ENCODE peak calls at places on chromosomes 6 and 20, in six cellular contexts. K is HepG2, G is A549, Q is ovary, B is transverse colon, X is stomach. S is an unnamed sample.

GRCh38 chr6:149881066-149881766 is 16.7 kb downstream of the RAET1E start:
- DNase-seq in K (no peak), G (no peak), Q (no peak), B (no peak), X (no peak), S (no peak)

GRCh38 chr6:118506071-118506638 is 41.9 kb upstream of the PLN start:
- DNase-seq in K (no peak), G (no peak), Q (no peak), B (no peak), X (no peak), S (no peak)

GRCh38 chr6:169862464-169863148 is 111.2 kb downstream of the ERMARD start:
- DNase-seq in K (no peak), G (no peak), Q (peak), B (no peak), X (peak), S (no peak)

GRCh38 chr6:87391334-87391733 is 16.4 kb upstream of the CFAP206 start:
- DNase-seq in K (peak), G (peak), Q (no peak), B (no peak), X (no peak), S (no peak)

GRCh38 chr20:2793471-2793870 is 7.0 kb downstream of the CPXM1 start:
- DNase-seq in K (no peak), G (no peak), Q (no peak), B (no peak), X (no peak), S (no peak)

GRCh38 chr20:61333484-61334108 is 81.5 kb downstream of the CDH4 start:
- DNase-seq in K (no peak), G (no peak), Q (no peak), B (no peak), X (no peak), S (peak)

GRCh38 chr6:154791561-154792317 is 58.5 kb downstream of the SCAF8 start:
- DNase-seq in K (no peak), G (no peak), Q (no peak), B (no peak), X (no peak), S (no peak)

GRCh38 chr20:2558581-2559301 is 22.4 kb downstream of the TMC2 start:
- DNase-seq in K (no peak), G (no peak), Q (no peak), B (no peak), X (no peak), S (no peak)

GRCh38 chr20:64033981-64034493 is 1.9 kb upstream of the C20orf204 start:
- DNase-seq in K (no peak), G (no peak), Q (no peak), B (no peak), X (no peak), S (peak)

GRCh38 chr20:44195613-44196012 is 8.6 kb upstream of the JPH2 start:
- DNase-seq in K (no peak), G (no peak), Q (no peak), B (no peak), X (no peak), S (no peak)

GRCh38 chr6:42968126-42968701 is 7.7 kb downstream of the GNMT start:
- DNase-seq in K (no peak), G (no peak), Q (no peak), B (no peak), X (no peak), S (no peak)

GRCh38 chr20:13486694-13487093 is 152.0 kb downstream of the TASP1 start:
- DNase-seq in K (no peak), G (no peak), Q (no peak), B (no peak), X (no peak), S (no peak)

GRCh38 chr6:167824591-167825041 is 2.1 kb upstream of the AFDN start:
- DNase-seq in K (no peak), G (no peak), Q (no peak), B (no peak), X (no peak), S (peak)

GRCh38 chr6:30206152-30206551 is 7.1 kb downstream of the TRIM26 start:
- DNase-seq in K (no peak), G (no peak), Q (no peak), B (no peak), X (no peak), S (peak)

DNA sequence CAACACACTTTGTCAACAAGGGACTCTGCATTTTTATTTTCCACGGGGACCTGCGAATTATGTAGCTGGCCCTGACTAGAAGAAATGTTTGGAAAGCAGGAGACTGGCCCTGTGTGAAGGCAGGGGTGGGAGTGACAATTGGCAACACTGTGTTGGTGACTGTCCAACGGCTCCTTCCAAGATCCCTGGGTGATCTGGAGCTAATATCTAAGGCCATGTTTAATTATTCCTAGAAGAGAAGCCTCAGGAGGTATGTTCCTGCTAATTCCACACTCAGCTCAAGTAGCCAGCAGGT is 13.7 kb downstream of the SLC22A23 start:
- DNase-seq in K (no peak), G (no peak), Q (no peak), B (no peak), X (no peak), S (no peak)
- TF ChIP-seq EP300 in K (no peak), G (no peak), Q (no peak), B (no peak), X (no peak), S (no peak)

DNA sequence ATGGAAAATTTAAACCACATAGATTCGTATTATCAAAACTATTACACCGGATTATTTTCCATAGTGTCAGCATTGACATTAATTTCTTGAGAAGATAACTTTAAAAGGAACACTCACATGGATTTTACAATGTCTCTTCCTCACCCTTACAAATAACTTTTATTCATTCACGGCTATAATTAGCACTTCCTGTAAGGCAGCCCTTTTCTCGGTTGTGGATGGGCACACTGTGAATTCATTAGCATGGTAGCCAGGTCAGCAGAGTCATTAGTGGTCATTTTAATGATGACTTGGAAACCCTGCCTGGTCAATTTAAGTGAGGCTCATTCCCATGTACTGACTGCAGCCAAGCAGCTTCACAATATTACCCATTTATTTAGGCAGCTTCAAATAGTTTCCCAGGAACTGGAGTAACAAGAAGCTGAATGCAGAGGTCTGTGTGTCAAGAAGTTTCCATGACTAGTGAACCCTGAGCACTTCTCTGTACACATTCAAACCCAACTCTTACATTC is 248.9 kb downstream of the KHDC1L start:
- DNase-seq in K (no peak), G (no peak), Q (no peak), B (no peak), X (no peak), S (no peak)
- TF ChIP-seq EP300 in K (no peak), G (no peak), Q (no peak), B (no peak), X (no peak), S (no peak)

DNA sequence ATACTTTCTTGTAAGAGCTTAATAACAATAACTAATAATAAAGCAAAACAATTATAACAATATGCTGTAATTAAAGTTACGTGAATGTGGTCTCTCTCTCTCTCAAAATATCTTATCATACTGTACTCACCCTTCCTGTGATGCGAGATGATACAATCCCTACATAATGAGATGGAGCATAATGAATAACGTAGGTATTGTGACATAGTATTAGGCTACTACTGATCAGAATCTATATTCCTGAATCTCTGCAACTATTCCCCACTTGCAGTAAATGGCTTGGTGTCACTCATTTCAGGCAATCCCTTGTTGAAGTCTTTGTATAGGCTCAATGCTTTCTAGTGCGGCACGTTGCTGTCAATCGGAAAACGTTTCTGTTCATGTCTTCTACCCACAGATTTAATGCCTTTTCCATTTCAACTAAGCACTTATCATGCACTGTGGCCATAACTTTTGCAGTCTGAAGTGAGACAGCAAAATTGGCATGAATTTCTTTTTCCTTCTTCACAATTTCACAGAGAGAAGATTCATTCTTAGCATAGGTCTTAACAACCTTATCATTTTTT is 32.3 kb downstream of the MOXD1 start:
- DNase-seq in K (no peak), G (no peak), Q (no peak), B (no peak), X (no peak), S (no peak)
- TF ChIP-seq EP300 in K (no peak), G (no peak), Q (no peak), B (no peak), X (no peak), S (no peak)

GRCh38 chr6:40181367-40181766 is 247.1 kb upstream of the MOCS1 start:
- DNase-seq in K (no peak), G (no peak), Q (no peak), B (no peak), X (no peak), S (no peak)
- TF ChIP-seq EP300 in K (no peak), G (no peak), Q (no peak), B (no peak), X (no peak), S (no peak)